ENCODE peak calls at places on chromosome 22, in five cellular contexts. Y, W, A, N and U are unnamed samples.

GRCh38 chr22:45312856-45313255 is 3.1 kb downstream of the FAM118A start:
- DNase-seq in Y (no peak), W (peak), A (no peak), N (no peak), U (no peak)

GRCh38 chr22:23291806-23292452 is 111.6 kb downstream of the BCR start:
- DNase-seq in Y (no peak), W (no peak), A (no peak), N (no peak), U (peak)

GRCh38 chr22:27513021-27513420 is 288.5 kb downstream of the MN1 start:
- DNase-seq in Y (no peak), W (no peak), A (no peak), N (no peak), U (no peak)

GRCh38 chr22:28023036-28023435 is 104.0 kb upstream of the PITPNB start:
- DNase-seq in Y (no peak), W (no peak), A (no peak), N (no peak), U (peak)

GRCh38 chr22:23542933-23543332 is 37.2 kb downstream of the IGLL1 start:
- DNase-seq in Y (no peak), W (no peak), A (peak), N (no peak), U (peak)

GRCh38 chr22:46845281-46846153 is 83.1 kb downstream of the TBC1D22A start:
- DNase-seq in Y (no peak), W (no peak), A (peak), N (no peak), U (peak)

GRCh38 chr22:27146871-27147591 is 489.6 kb downstream of the MIAT start:
- DNase-seq in Y (no peak), W (no peak), A (no peak), N (no peak), U (no peak)

GRCh38 chr22:27594474-27595134 is 207.0 kb downstream of the MN1 start:
- DNase-seq in Y (no peak), W (no peak), A (no peak), N (no peak), U (no peak)

GRCh38 chr22:26428515-26429457 is at the start of gene ASPHD2:
- DNase-seq in Y (peak), W (peak), A (peak), N (peak), U (peak)

GRCh38 chr22:46686221-46686872 is 51.7 kb downstream of the CERK start:
- DNase-seq in Y (no peak), W (no peak), A (no peak), N (no peak), U (no peak)

GRCh38 chr22:39277135-39277607 is 32.4 kb upstream of the PDGFB start:
- DNase-seq in Y (no peak), W (no peak), A (peak), N (peak), U (peak)

GRCh38 chr22:26585104-26585790 is 4.7 kb downstream of the TPST2 start:
- DNase-seq in Y (no peak), W (no peak), A (peak), N (no peak), U (peak)

GRCh38 chr22:27110985-27111451 is 453.6 kb downstream of the MIAT start:
- DNase-seq in Y (no peak), W (peak), A (peak), N (no peak), U (peak)

GRCh38 chr22:17807571-17808410 is 33.5 kb upstream of the BID start:
- DNase-seq in Y (no peak), W (no peak), A (peak), N (no peak), U (no peak)

GRCh38 chr22:17120281-17120680 is 879 bp downstream of the TMEM121B start:
- DNase-seq in Y (peak), W (peak), A (peak), N (peak), U (peak)

GRCh38 chr22:39110631-39111561 is 13.9 kb downstream of the APOBEC3H start:
- DNase-seq in Y (no peak), W (no peak), A (no peak), N (no peak), U (no peak)

GRCh38 chr22:37050913-37051628 is 471 bp upstream of the KCTD17 start:
- DNase-seq in Y (peak), W (no peak), A (no peak), N (no peak), U (peak)
- H2AFZ ChIP-seq in Y (peak), W (peak), A (peak), N (peak), U (peak)

GRCh38 chr22:31085493-31085824 is 4.3 kb downstream of the SMTN start:
- DNase-seq in Y (no peak), W (peak), A (no peak), N (no peak), U (peak)
- H2AFZ ChIP-seq in Y (no peak), W (peak), A (peak), N (peak), U (no peak)

GRCh38 chr22:21856197-21856596 is 11.2 kb downstream of the MAPK1 start:
- DNase-seq in Y (no peak), W (no peak), A (no peak), N (no peak), U (no peak)
- H2AFZ ChIP-seq in Y (no peak), W (no peak), A (no peak), N (no peak), U (no peak)

GRCh38 chr22:31100762-31101525 is 6.4 kb downstream of the SELENOM start:
- DNase-seq in Y (no peak), W (no peak), A (no peak), N (no peak), U (peak)
- H2AFZ ChIP-seq in Y (no peak), W (no peak), A (no peak), N (no peak), U (no peak)

GRCh38 chr22:29268511-29269229 is 602 bp downstream of the EWSR1 start:
- DNase-seq in Y (peak), W (peak), A (peak), N (peak), U (peak)
- H2AFZ ChIP-seq in Y (peak), W (no peak), A (peak), N (peak), U (peak)

GRCh38 chr22:36981247-36981775 is 37.9 kb downstream of the TST start:
- DNase-seq in Y (no peak), W (no peak), A (no peak), N (no peak), U (no peak)
- H2AFZ ChIP-seq in Y (peak), W (peak), A (no peak), N (no peak), U (no peak)

GRCh38 chr22:33564683-33565082 is 355.6 kb downstream of the LARGE1 start:
- DNase-seq in Y (no peak), W (no peak), A (no peak), N (no peak), U (no peak)

GRCh38 chr22:33563568-33563967 is 356.7 kb downstream of the LARGE1 start:
- DNase-seq in Y (no peak), W (no peak), A (no peak), N (no peak), U (no peak)

GRCh38 chr22:33562484-33562883 is 357.8 kb downstream of the LARGE1 start:
- DNase-seq in Y (no peak), W (no peak), A (no peak), N (no peak), U (no peak)

GRCh38 chr22:33568934-33569496 is 351.3 kb downstream of the LARGE1 start:
- DNase-seq in Y (no peak), W (peak), A (peak), N (peak), U (no peak)

DNA sequence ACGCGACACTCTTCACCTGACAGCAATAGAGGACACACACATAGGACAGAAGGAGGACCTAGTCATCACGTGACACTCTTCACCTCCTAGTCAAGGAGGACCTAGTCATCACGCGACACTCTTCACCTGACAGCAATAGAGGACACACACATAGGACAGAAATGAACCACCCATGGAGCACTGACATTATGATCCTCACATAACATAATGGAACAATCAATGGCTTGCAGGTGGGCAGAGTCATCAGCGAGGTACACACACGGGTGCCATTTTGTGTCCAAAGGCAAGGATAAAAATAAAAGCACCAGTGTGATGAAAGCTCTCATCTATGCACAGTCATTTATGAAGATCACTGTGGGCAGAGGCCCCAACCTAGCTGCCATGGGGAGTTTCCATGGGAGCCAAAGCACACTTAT is 354.7 kb downstream of the LARGE1 start:
- DNase-seq in Y (no peak), W (no peak), A (no peak), N (no peak), U (no peak)
- H2AFZ ChIP-seq in Y (no peak), W (no peak), A (no peak), N (no peak), U (no peak)

DNA sequence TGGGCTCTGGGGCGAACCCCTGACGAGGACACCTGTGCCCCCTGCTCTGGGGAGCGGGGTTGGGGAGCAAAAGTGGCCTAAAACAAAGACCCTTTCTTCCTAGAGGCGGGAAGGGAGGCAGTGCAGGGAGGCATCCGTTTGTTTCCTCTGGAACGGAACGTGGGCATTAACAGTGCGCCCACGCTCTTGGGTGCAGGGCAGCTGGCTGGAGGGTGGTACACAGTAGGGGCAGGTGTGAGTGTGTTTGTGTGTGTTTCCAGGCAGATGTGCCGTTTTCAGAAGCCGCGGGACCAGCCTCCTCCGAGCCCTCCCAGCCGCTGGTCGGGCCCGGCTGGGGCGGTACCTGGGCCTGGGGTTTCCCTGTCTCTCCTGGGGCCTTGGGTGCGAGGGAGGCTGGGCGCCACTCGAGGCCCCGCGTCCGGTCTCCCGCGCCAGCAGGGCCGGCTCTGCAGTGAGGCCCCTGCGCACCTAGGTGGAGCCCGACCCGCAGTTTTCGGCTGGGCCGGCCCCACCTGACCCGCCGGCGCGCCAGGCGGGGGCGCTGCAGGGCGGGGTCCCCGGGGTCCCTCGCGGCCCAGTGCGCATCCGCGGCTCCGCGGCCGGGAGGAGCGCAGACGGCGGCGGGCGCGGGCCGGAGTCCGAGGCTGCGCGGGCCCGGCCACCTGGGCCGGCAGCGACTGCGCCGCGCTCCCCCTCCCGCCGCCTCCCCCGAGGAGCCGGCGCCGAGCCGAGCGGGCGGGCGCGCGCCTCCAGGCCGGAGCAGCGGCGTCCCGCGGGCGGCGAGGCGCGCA is 1252.7 kb downstream of the BRD1 start:
- DNase-seq in Y (peak), W (peak), A (no peak), N (peak), U (peak)
- H2AFZ ChIP-seq in Y (peak), W (no peak), A (no peak), N (no peak), U (no peak)

GRCh38 chr22:40651563-40652501 is 15.3 kb upstream of the MRTFA start:
- DNase-seq in Y (no peak), W (peak), A (peak), N (peak), U (peak)
- H2AFZ ChIP-seq in Y (peak), W (peak), A (peak), N (peak), U (peak)